ENCODE peak calls at places on chromosomes 3 and 15, in seven cellular contexts. L is GM10248, A is endothelial cell of umbilical vein, J is AG10803, O is kidney tubule cell, Y is adrenal gland, H is mesothelial cell of epicardium. K is an unnamed sample.

GRCh38 chr3:196569003-196569516 is 600 bp downstream of the FBXO45 start:
- DNase-seq in L (peak; percentile 45), A (peak; percentile 36), J (peak; percentile 16), O (peak; percentile 68), Y (peak; percentile 31), H (no peak), K (peak; percentile 22)

GRCh38 chr3:185403002-185403401 is 40.1 kb downstream of the MAP3K13 start:
- DNase-seq in L (no peak), A (no peak), J (no peak), O (no peak), Y (no peak), H (no peak), K (no peak)

GRCh38 chr3:169104541-169104940 is 559.0 kb downstream of the MECOM start:
- DNase-seq in L (no peak), A (no peak), J (peak; percentile 79), O (peak; percentile 45), Y (no peak), H (no peak), K (no peak)

GRCh38 chr15:40925863-40926658 is 3.1 kb upstream of the DLL4 start:
- DNase-seq in L (no peak), A (no peak), J (peak; percentile 23), O (no peak), Y (no peak), H (no peak), K (no peak)

GRCh38 chr15:32936283-32936918 is 218.6 kb downstream of the GREM1 start:
- DNase-seq in L (peak; percentile 22), A (peak; percentile 62), J (peak; percentile 69), O (peak; percentile 37), Y (no peak), H (no peak), K (no peak)

GRCh38 chr3:56855856-56856538 is 54.2 kb upstream of the ARHGEF3 start:
- DNase-seq in L (peak; percentile 37), A (peak; percentile 67), J (no peak), O (no peak), Y (peak; percentile 59), H (no peak), K (no peak)

GRCh38 chr3:53516339-53516738 is 21.9 kb downstream of the CACNA1D start:
- DNase-seq in L (no peak), A (no peak), J (no peak), O (no peak), Y (no peak), H (no peak), K (no peak)

GRCh38 chr3:110420158-110420641 is 651.4 kb upstream of the NECTIN3 start:
- DNase-seq in L (no peak), A (peak; percentile 94), J (peak; percentile 84), O (peak; percentile 77), Y (no peak), H (no peak), K (no peak)

GRCh38 chr3:182303169-182303568 is 490.1 kb upstream of the ATP11B start:
- DNase-seq in L (no peak), A (no peak), J (no peak), O (no peak), Y (no peak), H (no peak), K (no peak)

GRCh38 chr15:95121191-95121590 is 889.8 kb downstream of the MCTP2 start:
- DNase-seq in L (no peak), A (no peak), J (no peak), O (no peak), Y (no peak), H (no peak), K (no peak)

GRCh38 chr15:66401130-66402021 is 14.7 kb downstream of the MAP2K1 start:
- DNase-seq in L (no peak), A (no peak), J (no peak), O (peak; percentile 55), Y (no peak), H (no peak), K (no peak)

GRCh38 chr3:162769559-162769958 is 1273.0 kb downstream of the OTOL1 start:
- DNase-seq in L (no peak), A (no peak), J (no peak), O (peak; percentile 32), Y (no peak), H (no peak), K (no peak)

GRCh38 chr3:177724020-177724638 is 526.8 kb upstream of the TBL1XR1 start:
- DNase-seq in L (no peak), A (peak; percentile 44), J (no peak), O (no peak), Y (peak; percentile 51), H (no peak), K (no peak)